ENCODE peak calls at places on chromosomes 2 and 18, in seven cellular contexts. V, C, S, K, Z, R and A are unnamed samples.

GRCh38 chr2:20621366-20622295 is 29.3 kb downstream of the HS1BP3 start:
- DNase-seq in S (no peak), K (no peak), Z (no peak), R (no peak), V (no peak), C (no peak), A (no peak)

GRCh38 chr2:164967349-164967748 is 12.0 kb upstream of the SLC38A11 start:
- DNase-seq in R (no peak), K (no peak), C (no peak), S (no peak), Z (no peak), V (no peak), A (no peak)

GRCh38 chr2:10757814-10758286 is 36.4 kb downstream of the ATP6V1C2 start:
- DNase-seq in K (no peak), C (no peak), R (no peak), Z (no peak), S (no peak), V (no peak), A (no peak)

GRCh38 chr2:144834954-144835633 is 315.2 kb upstream of the ZEB2 start:
- DNase-seq in S (peak), K (peak), V (no peak), R (peak), C (peak), Z (peak), A (peak)

GRCh38 chr2:231357931-231358330 is 37.6 kb upstream of the B3GNT7 start:
- DNase-seq in R (no peak), S (no peak), C (no peak), V (no peak), Z (no peak), K (no peak), A (no peak)

GRCh38 chr2:45825001-45825651 is 173.7 kb downstream of the PRKCE start:
- DNase-seq in C (no peak), V (no peak), R (no peak), K (no peak), S (no peak), Z (no peak), A (no peak)

GRCh38 chr18:12307871-12308385 is at the start of gene TUBB6:
- DNase-seq in C (peak), K (peak), V (no peak), R (peak), Z (peak), S (no peak), A (no peak)

GRCh38 chr2:69973335-69973735 is 11.9 kb upstream of the ASPRV1 start:
- DNase-seq in S (peak), R (no peak), V (no peak), K (peak), Z (peak), C (no peak), A (no peak)

GRCh38 chr2:100470898-100471514 is 724 bp downstream of the NMS start:
- DNase-seq in Z (peak), R (peak), K (peak), C (peak), V (no peak), S (no peak), A (no peak)

GRCh38 chr18:54806526-54806925 is 21.8 kb upstream of the RAB27B start:
- DNase-seq in S (no peak), R (peak), C (no peak), V (no peak), K (peak), Z (peak), A (no peak)

GRCh38 chr2:192960945-192961344 is 766.2 kb upstream of the TMEFF2 start:
- DNase-seq in C (no peak), K (no peak), Z (no peak), S (no peak), R (peak), V (no peak), A (no peak)

GRCh38 chr2:174125151-174125550 is 123.2 kb downstream of the OLA1 start:
- DNase-seq in K (no peak), C (no peak), S (no peak), V (no peak), Z (no peak), R (no peak), A (no peak)

GRCh38 chr2:69764286-69765058 is 22.5 kb downstream of the ANXA4 start:
- DNase-seq in K (peak), S (no peak), Z (no peak), C (peak), V (no peak), R (no peak), A (no peak)

GRCh38 chr18:61820842-61821241 is 72.0 kb downstream of the RNF152 start:
- DNase-seq in S (no peak), R (peak), K (peak), Z (no peak), V (no peak), C (no peak), A (no peak)

GRCh38 chr2:31013311-31013710 is 124.9 kb downstream of the GALNT14 start:
- DNase-seq in Z (no peak), R (no peak), V (no peak), C (no peak), K (no peak), S (no peak), A (no peak)

GRCh38 chr2:71813801-71814470 is 333.7 kb downstream of the CYP26B1 start:
- DNase-seq in K (no peak), C (no peak), S (no peak), Z (no peak), R (no peak), V (peak), A (no peak)

GRCh38 chr2:11669454-11670291 is at the start of gene NTSR2:
- DNase-seq in K (peak), R (peak), Z (peak), V (no peak), C (peak), S (no peak), A (no peak)

GRCh38 chr18:46155652-46156051 is 51.5 kb downstream of the HAUS1 start:
- DNase-seq in S (peak), C (no peak), K (peak), R (peak), V (peak), Z (peak), A (no peak)

GRCh38 chr2:191869178-191869577 is 22.3 kb upstream of the CAVIN2 start:
- DNase-seq in S (no peak), R (peak), C (peak), V (no peak), Z (peak), K (peak), A (peak)

GRCh38 chr2:164992818-164993217 is 37.5 kb upstream of the SLC38A11 start:
- DNase-seq in C (peak), Z (peak), K (peak), V (no peak), S (peak), R (peak), A (peak)

GRCh38 chr2:211351998-211352397 is 795.6 kb downstream of the CPS1 start:
- DNase-seq in R (peak), K (no peak), V (no peak), Z (no peak), S (no peak), C (no peak), A (peak)

GRCh38 chr18:58691256-58691655 is 20.0 kb downstream of the MALT1 start:
- DNase-seq in Z (peak), R (peak), V (no peak), C (no peak), S (no peak), K (no peak), A (no peak)

GRCh38 chr2:30686000-30686399 is 121.2 kb downstream of the CAPN13 start:
- DNase-seq in Z (no peak), K (no peak), R (no peak), C (peak), S (no peak), V (peak), A (peak)

GRCh38 chr2:98145070-98145469 is 58.1 kb downstream of the VWA3B start:
- DNase-seq in V (no peak), Z (no peak), K (no peak), C (no peak), S (no peak), R (no peak), A (no peak)

GRCh38 chr2:89833116-89833779 is 1141.8 kb downstream of the RPIA start:
- DNase-seq in K (peak), S (no peak), R (no peak), C (peak), Z (no peak), V (no peak), A (no peak)

GRCh38 chr2:55175254-55176093 is 56.6 kb downstream of the CLHC1 start:
- DNase-seq in K (peak), R (peak), Z (peak), C (peak), S (no peak), V (no peak), A (no peak)

GRCh38 chr2:181106229-181106628 is 125.8 kb downstream of the UBE2E3 start:
- DNase-seq in V (no peak), K (peak), S (no peak), C (no peak), R (no peak), Z (no peak), A (no peak)

GRCh38 chr2:135845257-135845656 is 8.3 kb upstream of the LCT start:
- DNase-seq in R (no peak), S (no peak), K (no peak), V (no peak), C (no peak), Z (no peak), A (no peak)

GRCh38 chr18:10138719-10139118 is 224.9 kb downstream of the VAPA start:
- DNase-seq in S (peak), Z (no peak), K (peak), R (no peak), C (no peak), V (no peak), A (no peak)

DNA sequence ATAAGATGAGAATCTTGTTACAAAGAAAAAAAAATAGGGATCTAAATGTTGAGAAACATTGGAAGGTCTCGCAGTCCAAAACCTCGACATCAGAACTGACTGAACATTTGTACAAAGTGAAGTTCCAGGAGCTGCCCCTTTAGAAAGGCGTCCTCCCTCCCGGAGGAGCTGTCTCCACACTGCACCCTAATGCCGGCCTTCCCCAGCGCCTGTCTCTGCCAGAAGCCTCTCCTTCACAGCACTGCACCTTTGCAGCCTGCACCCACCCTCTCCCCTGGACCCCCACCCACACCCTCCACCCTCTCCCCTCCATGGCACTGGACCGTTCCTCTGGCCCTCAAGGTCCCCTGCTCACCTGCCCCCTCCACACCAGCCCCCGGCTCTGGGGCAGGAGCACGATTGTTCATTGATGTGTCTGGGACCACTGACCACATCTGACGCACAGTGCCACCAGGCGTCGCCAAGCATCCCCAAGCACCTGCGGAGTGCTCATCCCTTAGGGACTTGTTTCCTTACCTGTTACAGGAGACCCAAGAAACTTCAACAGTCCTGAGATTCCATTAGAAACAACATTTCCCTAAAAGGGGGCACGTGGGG is 90.3 kb upstream of the SNTG2 start:
- DNase-seq in K (no peak), S (no peak), R (no peak), V (peak), Z (no peak), C (no peak), A (no peak)
- TF ChIP-seq CTCF in K (no peak), S (no peak), R (no peak), V (no peak), Z (no peak), C (no peak), A (no peak)

DNA sequence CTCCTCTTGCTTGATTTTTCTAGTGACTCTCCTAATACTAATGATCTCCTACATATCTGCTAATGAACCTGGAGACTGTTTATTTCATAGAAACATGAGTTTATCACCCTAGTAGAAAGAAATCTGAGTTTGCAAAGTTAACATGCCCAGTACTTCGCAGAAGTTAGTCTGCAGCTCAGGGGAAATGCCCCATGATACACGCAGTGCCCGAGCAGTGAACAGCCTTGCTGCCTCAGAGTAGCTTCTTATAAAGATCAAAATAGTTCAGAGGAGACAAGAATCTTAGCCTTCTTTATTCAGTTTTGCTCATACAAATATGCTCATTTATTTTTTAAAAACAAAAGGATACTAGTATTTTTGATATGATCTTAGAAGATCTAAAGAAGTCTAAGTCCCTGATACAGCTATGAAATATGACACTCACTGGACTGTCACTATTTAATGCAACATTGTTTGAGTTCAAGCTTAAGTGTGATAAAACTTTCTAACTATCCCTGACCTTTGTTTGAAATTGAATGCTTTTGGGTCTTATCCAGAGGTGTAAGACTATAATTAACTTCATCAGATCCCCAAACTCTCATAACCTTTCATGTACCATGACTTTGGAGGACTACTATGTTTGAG is 20.5 kb downstream of the FRZB start:
- DNase-seq in K (peak), S (no peak), Z (no peak), R (no peak), C (no peak), V (no peak), A (no peak)
- H3K4me3 ChIP-seq in K (no peak), S (no peak), Z (no peak), R (no peak), C (no peak), V (no peak), A (no peak)

GRCh38 chr18:66874375-66874774 is 270.5 kb upstream of the CDH19 start:
- DNase-seq in V (no peak), Z (no peak), S (no peak), R (no peak), C (no peak), K (no peak), A (no peak)

GRCh38 chr18:66867653-66868052 is 263.8 kb upstream of the CDH19 start:
- DNase-seq in C (no peak), S (no peak), Z (no peak), V (no peak), K (no peak), R (peak), A (no peak)

GRCh38 chr18:66873899-66874298 is 270.0 kb upstream of the CDH19 start:
- DNase-seq in Z (no peak), R (no peak), C (no peak), V (no peak), K (no peak), S (no peak), A (peak)

GRCh38 chr18:66874812-66875474 is 271.1 kb upstream of the CDH19 start:
- DNase-seq in V (no peak), R (peak), Z (no peak), C (no peak), S (no peak), K (no peak), A (peak)

GRCh38 chr18:66872277-66872676 is 268.4 kb upstream of the CDH19 start:
- DNase-seq in R (peak), S (no peak), V (no peak), C (peak), K (peak), Z (peak), A (no peak)
- TF ChIP-seq CTCF in R (peak), S (no peak), V (no peak), C (peak), K (no peak), Z (peak), A (peak)

GRCh38 chr2:149861034-149861433 is 273.5 kb upstream of the MMADHC start:
- DNase-seq in S (no peak), R (no peak), C (no peak), K (no peak), V (no peak), Z (peak), A (no peak)

GRCh38 chr2:149858916-149859634 is 271.5 kb upstream of the MMADHC start:
- DNase-seq in K (peak), S (no peak), C (no peak), V (no peak), Z (peak), R (peak), A (no peak)

GRCh38 chr2:149858214-149858613 is 270.6 kb upstream of the MMADHC start:
- DNase-seq in Z (peak), V (no peak), R (no peak), C (no peak), K (peak), S (no peak), A (no peak)

GRCh38 chr2:149860276-149860921 is 272.8 kb upstream of the MMADHC start:
- DNase-seq in S (peak), R (no peak), Z (peak), C (no peak), K (peak), V (no peak), A (no peak)

GRCh38 chr2:149863227-149863626 is 275.7 kb upstream of the MMADHC start:
- DNase-seq in Z (no peak), R (no peak), V (no peak), C (no peak), S (no peak), K (no peak), A (no peak)
- H3K4me3 ChIP-seq in Z (no peak), R (no peak), V (no peak), C (no peak), S (no peak), K (no peak), A (no peak)

GRCh38 chr18:22408059-22408458 is 9.7 kb downstream of the CTAGE1 start:
- DNase-seq in V (no peak), S (no peak), Z (no peak), C (no peak), K (no peak), R (no peak), A (no peak)
- TF ChIP-seq CTCF in V (no peak), S (no peak), Z (peak), C (no peak), K (no peak), R (no peak), A (no peak)